ENCODE peak calls at places on chromosome 5, in eight cellular contexts. U is GM12865, S is NCI-H1092, F is T-helper 2 cell, M is Peyer's patch, R is neural crest cell, L is heart right ventricle, J is fibroblast of mammary gland. W is an unnamed sample.

GRCh38 chr5:1728846-1729245 is 70.8 kb downstream of the MRPL36 start:
- DNase-seq in U (no peak), S (no peak), F (no peak), M (no peak), R (no peak), L (no peak), J (no peak), W (no peak)

GRCh38 chr5:37667846-37668245 is 172.0 kb downstream of the GDNF start:
- DNase-seq in U (no peak), S (no peak), F (no peak), M (no peak), R (no peak), L (no peak), J (no peak), W (no peak)

GRCh38 chr5:132496631-132497487 is 6.3 kb upstream of the IRF1 start:
- DNase-seq in U (peak), S (peak), F (peak), M (peak), R (peak), L (peak), J (peak), W (peak)

GRCh38 chr5:145233461-145233860 is 601.7 kb downstream of the PRELID2 start:
- DNase-seq in U (no peak), S (no peak), F (no peak), M (no peak), R (no peak), L (no peak), J (no peak), W (no peak)

GRCh38 chr5:168562274-168562673 is 16.9 kb downstream of the PANK3 start:
- DNase-seq in U (no peak), S (no peak), F (no peak), M (no peak), R (no peak), L (no peak), J (no peak), W (no peak)

GRCh38 chr5:1541662-1542008 is 17.9 kb upstream of the LPCAT1 start:
- DNase-seq in U (no peak), S (no peak), F (no peak), M (no peak), R (no peak), L (no peak), J (no peak), W (no peak)

GRCh38 chr5:36691993-36692392 is 85.6 kb downstream of the SLC1A3 start:
- DNase-seq in U (no peak), S (no peak), F (no peak), M (no peak), R (no peak), L (no peak), J (peak), W (no peak)

GRCh38 chr5:134226441-134227192 is 744 bp upstream of the PPP2CA start:
- DNase-seq in U (peak), S (no peak), F (peak), M (no peak), R (no peak), L (peak), J (no peak), W (no peak)

GRCh38 chr5:95533106-95533505 is 21.7 kb downstream of the SKIC3 start:
- DNase-seq in U (no peak), S (no peak), F (no peak), M (no peak), R (no peak), L (no peak), J (no peak), W (peak)

GRCh38 chr5:72115277-72115676 is 8.0 kb downstream of the MAP1B start:
- DNase-seq in U (no peak), S (no peak), F (no peak), M (no peak), R (no peak), L (no peak), J (no peak), W (no peak)

GRCh38 chr5:59021286-59021673 is 438.4 kb downstream of the RAB3C start:
- DNase-seq in U (no peak), S (peak), F (no peak), M (no peak), R (no peak), L (no peak), J (no peak), W (peak)

GRCh38 chr5:95873351-95873750 is 50.8 kb upstream of the GLRX start:
- DNase-seq in U (no peak), S (no peak), F (no peak), M (no peak), R (no peak), L (no peak), J (no peak), W (no peak)

GRCh38 chr5:74992791-74993190 is 59.6 kb downstream of the GCNT4 start:
- DNase-seq in U (no peak), S (no peak), F (no peak), M (no peak), R (no peak), L (no peak), J (no peak), W (no peak)

GRCh38 chr5:50440651-50441478 is at the start of gene EMB:
- DNase-seq in U (peak), S (no peak), F (peak), M (peak), R (peak), L (peak), J (peak), W (peak)

GRCh38 chr5:150317048-150318003 is 14.6 kb upstream of the ARSI start:
- DNase-seq in U (no peak), S (no peak), F (no peak), M (no peak), R (peak), L (no peak), J (peak), W (no peak)

GRCh38 chr5:127754259-127754658 is 51.1 kb downstream of the CCDC192 start:
- DNase-seq in U (no peak), S (no peak), F (no peak), M (no peak), R (no peak), L (no peak), J (no peak), W (no peak)

GRCh38 chr5:157535042-157535865 is 40.3 kb downstream of the ADAM19 start:
- DNase-seq in U (no peak), S (no peak), F (no peak), M (no peak), R (no peak), L (peak), J (peak), W (no peak)

GRCh38 chr5:139816566-139816965 is 21.0 kb downstream of the PSD2 start:
- DNase-seq in U (no peak), S (no peak), F (no peak), M (no peak), R (no peak), L (no peak), J (no peak), W (no peak)

GRCh38 chr5:140575309-140575708 is 10.7 kb downstream of the SLC35A4 start:
- DNase-seq in U (no peak), S (no peak), F (no peak), M (peak), R (no peak), L (peak), J (peak), W (no peak)

GRCh38 chr5:108557686-108558085 is 175.8 kb upstream of the FBXL17 start:
- DNase-seq in U (no peak), S (no peak), F (no peak), M (no peak), R (no peak), L (no peak), J (peak), W (no peak)

GRCh38 chr5:86909461-86909881 is 291.7 kb downstream of the COX7C start:
- DNase-seq in U (no peak), S (no peak), F (no peak), M (no peak), R (no peak), L (no peak), J (peak), W (no peak)

GRCh38 chr5:108122701-108123100 is 259.2 kb downstream of the FBXL17 start:
- DNase-seq in U (no peak), S (no peak), F (no peak), M (no peak), R (no peak), L (no peak), J (peak), W (no peak)

GRCh38 chr5:26889810-26890209 is 148.6 kb downstream of the CDH9 start:
- DNase-seq in U (no peak), S (peak), F (no peak), M (no peak), R (no peak), L (no peak), J (no peak), W (no peak)

GRCh38 chr5:60339691-60340191 is 360.2 kb downstream of the DEPDC1B start:
- DNase-seq in U (no peak), S (no peak), F (no peak), M (no peak), R (no peak), L (peak), J (peak), W (no peak)

GRCh38 chr5:154676508-154676907 is 78.7 kb upstream of the LARP1 start:
- DNase-seq in U (no peak), S (no peak), F (no peak), M (no peak), R (no peak), L (no peak), J (no peak), W (no peak)

GRCh38 chr5:145554399-145554798 is 280.7 kb downstream of the PRELID2 start:
- DNase-seq in U (no peak), S (no peak), F (no peak), M (no peak), R (no peak), L (no peak), J (peak), W (peak)

GRCh38 chr5:142145106-142145900 is 36.7 kb downstream of the NDFIP1 start:
- DNase-seq in U (peak), S (peak), F (no peak), M (no peak), R (peak), L (peak), J (peak), W (peak)

GRCh38 chr5:76388791-76389512 is 14.1 kb upstream of the IQGAP2 start:
- DNase-seq in U (no peak), S (no peak), F (no peak), M (no peak), R (no peak), L (no peak), J (no peak), W (no peak)

GRCh38 chr5:91224969-91225368 is 158.1 kb downstream of the ARRDC3 start:
- DNase-seq in U (peak), S (no peak), F (no peak), M (no peak), R (no peak), L (no peak), J (no peak), W (no peak)